ENCODE peak calls at places on chromosomes 5 and 9, in eight cellular contexts. G is HCT116, I is sigmoid colon, L is heart left ventricle, E is fibroblast of pulmonary artery, Y is fibroblast of mammary gland, S is osteoblast, X is mammary epithelial cell. A is an unnamed sample.

GRCh38 chr9:81686614-81687520 is 2.5 kb downstream of the TLE1 start:
- DNase-seq in G (peak; percentile 63), I (peak; percentile 93), L (peak; percentile 88), E (peak; percentile 91), Y (peak; percentile 76), S (peak; percentile 98), X (peak; percentile 73), A (peak; percentile 89)

GRCh38 chr9:130995399-130995941 is 13.5 kb upstream of the LAMC3 start:
- DNase-seq in G (no peak), I (no peak), L (peak; percentile 67), E (peak; percentile 58), Y (peak; percentile 54), S (peak; percentile 83), X (no peak), A (peak; percentile 47)

GRCh38 chr5:127556609-127557348 is 39.3 kb downstream of the PRRC1 start:
- DNase-seq in G (no peak), I (no peak), L (no peak), E (no peak), Y (no peak), S (peak; percentile 74), X (no peak), A (no peak)

GRCh38 chr5:157370967-157371366 is 89.0 kb upstream of the NIPAL4 start:
- DNase-seq in G (no peak), I (peak; percentile 71), L (no peak), E (no peak), Y (no peak), S (no peak), X (no peak), A (no peak)

GRCh38 chr9:35666045-35666444 is 1.1 kb upstream of the ARHGEF39 start:
- DNase-seq in G (no peak), I (no peak), L (no peak), E (peak; percentile 46), Y (no peak), S (no peak), X (no peak), A (peak; percentile 65)

GRCh38 chr9:135248111-135248510 is 160.6 kb downstream of the OLFM1 start:
- DNase-seq in G (peak; percentile 8), I (no peak), L (peak; percentile 15), E (no peak), Y (no peak), S (peak; percentile 29), X (no peak), A (no peak)

GRCh38 chr5:119200795-119201194 is 129.9 kb downstream of the DMXL1 start:
- DNase-seq in G (no peak), I (no peak), L (no peak), E (no peak), Y (no peak), S (no peak), X (no peak), A (no peak)

GRCh38 chr5:124773291-124774001 is 27.0 kb upstream of the ZNF608 start:
- DNase-seq in G (no peak), I (no peak), L (no peak), E (no peak), Y (no peak), S (no peak), X (no peak), A (no peak)

DNA sequence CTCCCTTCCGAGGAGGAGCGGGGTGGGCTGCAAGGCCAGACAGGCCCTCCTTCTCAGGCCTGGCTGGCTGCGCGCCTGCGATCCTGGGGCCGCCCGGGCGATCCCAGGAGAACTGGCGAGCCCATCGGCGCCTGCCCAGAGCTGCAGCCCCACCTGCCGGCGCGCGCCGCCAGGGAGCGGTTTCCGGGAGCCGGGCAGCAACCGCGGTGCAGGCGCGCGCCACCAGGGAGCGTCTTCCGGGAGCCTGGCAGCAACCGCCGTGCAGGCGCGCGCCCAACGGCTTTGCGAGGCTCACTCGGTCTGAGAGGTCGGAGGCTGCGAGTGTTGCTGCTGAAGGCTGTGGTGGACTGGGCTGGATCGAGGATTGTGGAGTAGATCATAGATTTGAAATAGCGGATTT is 668.7 kb downstream of the SPATA31A6 start:
- DNase-seq in G (no peak), I (no peak), L (peak; percentile 45), E (peak; percentile 3), Y (peak; percentile 31), S (peak; percentile 1), X (peak; percentile 64), A (peak; percentile 57)
- TF ChIP-seq CTCF in G (no peak), I (no peak), L (no peak), E (no peak), Y (no peak), S (no peak), X (no peak), A (peak; percentile 17)

GRCh38 chr9:129557192-129558036 is 63.5 kb downstream of the C9orf50 start:
- DNase-seq in G (peak; percentile 89), I (no peak), L (no peak), E (no peak), Y (no peak), S (peak; percentile 88), X (no peak), A (peak; percentile 36)
- H3K4me3 ChIP-seq in G (peak overlapping the region; percentile 45), I (no peak overlapping the region), L (no peak overlapping the region), E (no peak overlapping the region), Y (no peak overlapping the region), S (no peak overlapping the region), X (no peak overlapping the region), A (no peak overlapping the region)

GRCh38 chr5:9898319-9898718 is 268.2 kb upstream of the TAS2R1 start:
- DNase-seq in G (peak; percentile 8), I (no peak), L (no peak), E (peak; percentile 72), Y (peak; percentile 11), S (no peak), X (peak; percentile 13), A (peak; percentile 74)
- TF ChIP-seq CTCF in G (peak; percentile 58), I (no peak), L (no peak), E (peak; percentile 81), Y (peak; percentile 36), S (peak; percentile 64), X (peak; percentile 49), A (peak; percentile 67)

DNA sequence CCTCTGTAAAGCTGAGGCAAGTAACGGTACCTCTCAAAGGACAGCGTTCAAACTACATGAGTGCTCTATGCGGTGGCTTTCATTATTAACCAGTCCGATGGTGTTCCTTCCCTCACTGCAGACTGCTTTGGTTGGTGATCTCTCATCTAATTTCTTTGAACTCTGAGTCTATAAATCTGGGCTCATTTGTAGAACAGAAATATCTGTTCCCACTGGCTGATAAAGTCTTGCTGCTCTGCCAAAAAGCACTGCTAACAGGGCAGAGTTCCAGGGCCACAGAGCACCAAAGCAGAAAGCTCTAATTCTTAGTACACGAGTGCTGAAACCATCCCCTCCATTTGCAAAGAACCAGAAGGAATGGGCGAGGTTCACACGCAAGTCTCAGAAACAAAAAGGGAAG is 81.9 kb downstream of the MED27 start:
- DNase-seq in G (no peak), I (no peak), L (peak; percentile 69), E (peak; percentile 74), Y (peak; percentile 40), S (no peak), X (no peak), A (no peak)
- H3K4me3 ChIP-seq in G (no peak overlapping the region), I (no peak overlapping the region), L (no peak overlapping the region), E (peak overlapping the region; percentile 1), Y (no peak overlapping the region), S (no peak overlapping the region), X (no peak overlapping the region), A (no peak overlapping the region)

DNA sequence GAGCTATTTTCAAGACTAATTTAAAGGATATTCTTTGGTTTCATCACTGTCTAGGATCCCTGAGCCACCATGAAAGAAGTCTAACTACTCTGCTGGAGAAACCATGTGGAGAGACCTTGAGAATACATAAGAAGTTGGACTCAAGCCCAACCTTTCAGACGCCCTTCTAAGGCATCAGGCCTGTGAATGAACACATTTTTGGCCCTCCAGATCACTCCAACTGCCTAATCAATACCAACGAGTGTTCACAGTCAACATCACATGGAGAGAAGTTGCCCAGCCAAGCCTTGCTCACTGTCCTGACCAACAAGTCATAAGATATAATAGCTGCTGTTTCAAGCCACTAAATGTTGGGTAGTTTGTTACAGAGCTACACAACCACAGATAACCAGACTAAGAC is 100.7 kb downstream of the EPB41L4A start:
- DNase-seq in G (no peak), I (no peak), L (no peak), E (no peak), Y (no peak), S (no peak), X (no peak), A (no peak)
- TF ChIP-seq CTCF in G (no peak), I (no peak), L (no peak), E (no peak), Y (no peak), S (no peak), X (no peak), A (no peak)

DNA sequence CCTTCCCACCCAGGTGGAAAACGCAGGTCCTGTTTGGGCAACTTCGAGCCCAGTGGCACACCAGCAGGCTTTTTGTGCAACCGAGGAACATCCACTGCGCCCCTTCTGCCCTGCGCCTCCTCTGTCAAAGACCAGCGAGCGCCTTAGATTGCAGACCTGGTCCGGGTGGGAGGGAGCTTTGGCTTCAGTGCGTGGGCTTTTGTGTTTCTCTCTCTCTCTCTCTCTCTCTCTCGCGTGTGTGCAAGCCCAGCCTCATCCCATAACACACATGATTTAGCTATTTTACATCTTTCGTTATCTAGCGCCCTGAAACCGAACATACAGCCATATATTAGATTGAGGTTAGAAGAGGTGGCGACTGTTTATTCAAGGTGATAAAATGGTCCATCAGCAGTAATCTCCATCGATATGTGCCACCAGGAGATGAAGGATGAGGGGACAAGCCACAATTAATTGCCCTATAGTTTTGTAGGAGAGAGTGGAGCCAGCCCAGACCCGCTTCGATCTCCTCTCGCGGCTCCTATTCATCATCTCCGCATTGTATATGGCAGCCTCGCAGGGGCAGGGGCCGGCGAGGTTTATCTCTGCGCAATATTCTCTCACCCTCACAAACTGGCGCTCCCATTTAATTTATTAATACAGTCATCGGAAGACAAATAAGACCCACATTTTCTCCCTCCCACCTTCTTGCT is 5.3 kb downstream of the PRDM6 start:
- DNase-seq in G (no peak), I (no peak), L (no peak), E (no peak), Y (no peak), S (peak; percentile 75), X (no peak), A (no peak)
- H3K4me3 ChIP-seq in G (no peak overlapping the region), I (peak overlapping the region; percentile 70), L (no peak overlapping the region), E (no peak overlapping the region), Y (no peak overlapping the region), S (no peak overlapping the region), X (no peak overlapping the region), A (no peak overlapping the region)

GRCh38 chr5:9516591-9516990 is 29.3 kb downstream of the SEMA5A start:
- DNase-seq in G (no peak), I (no peak), L (no peak), E (no peak), Y (no peak), S (no peak), X (no peak), A (no peak)
- TF ChIP-seq CTCF in G (no peak), I (no peak), L (no peak), E (no peak), Y (no peak), S (peak; percentile 23), X (no peak), A (no peak)

DNA sequence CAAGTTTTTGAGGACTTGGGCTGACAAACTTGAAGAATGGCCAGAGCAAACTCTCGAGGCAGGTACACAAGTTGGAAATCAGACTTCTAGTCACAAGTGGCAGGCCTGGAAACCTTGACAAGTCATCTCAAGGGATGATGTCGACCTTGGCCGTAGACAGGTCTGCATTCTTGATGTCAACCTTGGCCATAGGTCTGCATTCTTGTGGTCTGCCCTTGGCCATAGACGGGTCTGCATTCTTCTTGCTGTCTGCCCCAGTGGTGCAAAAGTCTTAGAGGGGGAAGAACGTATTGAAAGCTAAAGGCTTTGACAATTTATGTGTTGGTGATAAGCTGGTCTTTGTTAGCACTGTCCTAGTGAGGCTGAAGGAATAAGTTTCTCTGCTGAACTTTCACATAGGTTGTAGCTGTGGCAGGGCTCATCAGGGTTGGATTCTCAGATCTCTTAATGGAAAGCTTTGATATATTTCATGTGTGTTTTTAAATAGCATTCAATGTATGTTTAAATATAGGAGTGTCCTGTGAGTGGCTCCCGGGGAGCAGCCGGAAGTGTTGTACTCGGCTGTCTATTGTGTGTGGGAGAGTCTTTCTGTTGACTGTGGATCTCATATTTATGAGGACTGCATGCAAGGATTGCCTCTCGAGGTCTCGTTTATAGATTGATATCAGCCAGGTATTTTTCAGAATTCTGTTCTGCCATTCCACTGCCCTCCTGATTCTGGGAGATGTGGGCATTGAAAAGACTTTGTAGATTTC is 27.0 kb downstream of the SUB1 start:
- DNase-seq in G (no peak), I (no peak), L (no peak), E (peak; percentile 37), Y (no peak), S (peak; percentile 11), X (no peak), A (peak; percentile 23)
- H3K4me3 ChIP-seq in G (no peak overlapping the region), I (no peak overlapping the region), L (no peak overlapping the region), E (no peak overlapping the region), Y (no peak overlapping the region), S (no peak overlapping the region), X (no peak overlapping the region), A (no peak overlapping the region)

A was measured in cardiac fibroblast.